ENCODE peak calls at places on chromosomes 16 and 17, in four cellular contexts. U, C, L and W are unnamed samples.

GRCh38 chr17:42871647-42872046 is 20.6 kb downstream of the AOC3 start:
- DNase-seq in U (no peak), C (no peak), L (no peak), W (no peak)

GRCh38 chr16:30018731-30019158 is 4.3 kb upstream of the C16orf92 start:
- DNase-seq in U (no peak), C (no peak), L (no peak), W (no peak)

GRCh38 chr16:86898386-86898785 is 320.0 kb downstream of the FOXL1 start:
- DNase-seq in U (no peak), C (no peak), L (no peak), W (no peak)

GRCh38 chr16:66427036-66427446 is at the start of gene BEAN1:
- DNase-seq in U (no peak), C (no peak), L (no peak), W (no peak)

GRCh38 chr16:49958474-49958873 is 66.6 kb upstream of the CNEP1R1 start:
- DNase-seq in U (no peak), C (no peak), L (no peak), W (no peak)

GRCh38 chr16:83929811-83930555 is 23.1 kb upstream of the OSGIN1 start:
- DNase-seq in U (no peak), C (no peak), L (no peak), W (no peak)

GRCh38 chr17:80362428-80363119 is 52.4 kb upstream of the ENDOV start:
- DNase-seq in U (no peak), C (no peak), L (no peak), W (no peak)

GRCh38 chr16:69397821-69398521 is 12.2 kb upstream of the TERF2 start:
- DNase-seq in U (peak), C (no peak), L (no peak), W (peak)

GRCh38 chr16:73558219-73558618 is 510.3 kb upstream of the ZFHX3 start:
- DNase-seq in U (no peak), C (no peak), L (no peak), W (no peak)

GRCh38 chr17:29172589-29172988 is 7.6 kb downstream of the MYO18A start:
- DNase-seq in U (no peak), C (no peak), L (no peak), W (no peak)

GRCh38 chr17:28760987-28761562 is 17.3 kb downstream of the TRAF4 start:
- DNase-seq in U (peak), C (no peak), L (no peak), W (no peak)

GRCh38 chr17:59851431-59852375 is 41.0 kb downstream of the TUBD1 start:
- DNase-seq in U (no peak), C (no peak), L (no peak), W (peak)

GRCh38 chr17:42101513-42102292 is 3.4 kb upstream of the ZNF385C start:
- DNase-seq in U (peak), C (peak), L (peak), W (no peak)

GRCh38 chr16:84063972-84064371 is 21.4 kb upstream of the SLC38A8 start:
- DNase-seq in U (no peak), C (no peak), L (no peak), W (no peak)

GRCh38 chr16:159136-159849 is 6.5 kb upstream of the HBM start:
- DNase-seq in U (peak), C (no peak), L (no peak), W (no peak)

GRCh38 chr17:5272313-5272712 is 9.8 kb upstream of the RABEP1 start:
- DNase-seq in U (peak), C (no peak), L (no peak), W (no peak)

GRCh38 chr17:17904171-17905035 is 67.6 kb upstream of the SREBF1 start:
- DNase-seq in U (peak), C (no peak), L (no peak), W (no peak)

GRCh38 chr17:34443832-34444469 is 80.9 kb upstream of the CCL1 start:
- DNase-seq in U (peak), C (no peak), L (no peak), W (no peak)

GRCh38 chr17:9467518-9467917 is 108.1 kb downstream of the STX8 start:
- DNase-seq in U (peak), C (no peak), L (no peak), W (no peak)

GRCh38 chr17:80002690-80003490 is 32.8 kb downstream of the TBC1D16 start:
- DNase-seq in U (no peak), C (no peak), L (no peak), W (no peak)

GRCh38 chr17:81069084-81069645 is 34.2 kb downstream of the BAIAP2 start:
- DNase-seq in U (no peak), C (no peak), L (no peak), W (no peak)

GRCh38 chr16:3088925-3089716 is 10.0 kb downstream of the ZSCAN10 start:
- DNase-seq in U (no peak), C (no peak), L (no peak), W (no peak)

GRCh38 chr16:78206623-78207223 is 107.3 kb downstream of the WWOX start:
- DNase-seq in U (no peak), C (no peak), L (no peak), W (no peak)

GRCh38 chr17:76909971-76910760 is 42.0 kb downstream of the MGAT5B start:
- DNase-seq in U (peak), C (no peak), L (peak), W (no peak)

GRCh38 chr17:9236286-9237052 is 215.2 kb downstream of the NTN1 start:
- DNase-seq in U (no peak), C (no peak), L (no peak), W (no peak)

GRCh38 chr17:65564793-65565192 is 3.3 kb upstream of the AXIN2 start:
- DNase-seq in U (no peak), C (no peak), L (no peak), W (no peak)

GRCh38 chr17:34499576-34499975 is 79.8 kb upstream of the TMEM132E start:
- DNase-seq in U (peak), C (no peak), L (no peak), W (no peak)

GRCh38 chr16:23843143-23843542 is 7.4 kb downstream of the PRKCB start:
- DNase-seq in U (no peak), C (peak), L (no peak), W (no peak)

GRCh38 chr16:26214694-26215093 is 522.9 kb downstream of the HS3ST4 start:
- DNase-seq in U (no peak), C (no peak), L (no peak), W (no peak)

GRCh38 chr16:24141466-24141865 is 114.7 kb upstream of the CACNG3 start:
- DNase-seq in U (no peak), C (no peak), L (no peak), W (no peak)

GRCh38 chr17:68972119-68972704 is 17.0 kb upstream of the ABCA8 start:
- DNase-seq in U (no peak), C (no peak), L (no peak), W (no peak)

GRCh38 chr17:31393749-31394146 is 2.3 kb downstream of the RAB11FIP4 start:
- DNase-seq in U (no peak), C (no peak), L (no peak), W (no peak)

GRCh38 chr17:62933986-62934385 is 32.0 kb upstream of the TANC2 start:
- DNase-seq in U (no peak), C (no peak), L (no peak), W (no peak)

GRCh38 chr17:48439875-48440505 is 10.0 kb upstream of the SKAP1 start:
- DNase-seq in U (no peak), C (no peak), L (no peak), W (no peak)